ENCODE peak calls at places on chromosome 20, in four cellular contexts. J, H, I and T are unnamed samples.

GRCh38 chr20:20812141-20812540 is 99.7 kb upstream of the RALGAPA2 start:
- DNase-seq in J (no peak), H (no peak), I (no peak), T (no peak)

GRCh38 chr20:50372770-50373088 is 137.5 kb upstream of the PTPN1 start:
- DNase-seq in J (peak; percentile 22), H (no peak), I (no peak), T (no peak)

GRCh38 chr20:24617080-24617432 is 147.6 kb downstream of the SYNDIG1 start:
- DNase-seq in J (no peak), H (no peak), I (no peak), T (no peak)

GRCh38 chr20:6708010-6708409 is 59.5 kb upstream of the BMP2 start:
- DNase-seq in J (peak; percentile 84), H (no peak), I (no peak), T (peak; percentile 86)

GRCh38 chr20:25051386-25052155 is 6.4 kb downstream of the ACSS1 start:
- DNase-seq in J (no peak), H (no peak), I (no peak), T (no peak)

GRCh38 chr20:12241065-12241464 is 323.4 kb downstream of the BTBD3 start:
- DNase-seq in J (no peak), H (no peak), I (no peak), T (no peak)

GRCh38 chr20:6575912-6576391 is 191.5 kb upstream of the BMP2 start:
- DNase-seq in J (peak; percentile 72), H (peak; percentile 11), I (no peak), T (peak; percentile 79)

GRCh38 chr20:10357061-10357708 is 76.8 kb downstream of the MKKS start:
- DNase-seq in J (no peak), H (no peak), I (no peak), T (no peak)

GRCh38 chr20:37315293-37316110 is 26.0 kb downstream of the MANBAL start:
- DNase-seq in J (peak; percentile 92), H (peak; percentile 81), I (peak; percentile 59), T (peak; percentile 88)

GRCh38 chr20:36259177-36259835 is 23.0 kb downstream of the AAR2 start:
- DNase-seq in J (no peak), H (no peak), I (no peak), T (no peak)

GRCh38 chr20:53539516-53539915 is 54.1 kb downstream of the ZNF217 start:
- DNase-seq in J (no peak), H (no peak), I (no peak), T (peak; percentile 13)

GRCh38 chr20:37407117-37407566 is 61.2 kb downstream of the SRC start:
- DNase-seq in J (no peak), H (no peak), I (no peak), T (no peak)

GRCh38 chr20:7851031-7851490 is 89.2 kb downstream of the HAO1 start:
- DNase-seq in J (peak; percentile 11), H (no peak), I (no peak), T (no peak)

GRCh38 chr20:59004493-59004762 is 2.6 kb downstream of the CTSZ start:
- DNase-seq in J (no peak), H (no peak), I (no peak), T (no peak)

GRCh38 chr20:13271977-13272975 is 51.2 kb downstream of the ISM1 start:
- DNase-seq in J (no peak), H (no peak), I (no peak), T (no peak)

GRCh38 chr20:50969912-50970311 is 11.3 kb downstream of the MOCS3 start:
- DNase-seq in J (peak; percentile 28), H (no peak), I (no peak), T (peak; percentile 66)

GRCh38 chr20:50967621-50968020 is 9.0 kb downstream of the MOCS3 start:
- DNase-seq in J (no peak), H (no peak), I (no peak), T (no peak)

GRCh38 chr20:35714127-35714526 is 14.9 kb downstream of the ROMO1 start:
- DNase-seq in J (no peak), H (no peak), I (no peak), T (no peak)

GRCh38 chr20:48820649-48820973 is 7.2 kb downstream of the PREX1 start:
- DNase-seq in J (no peak), H (no peak), I (no peak), T (no peak)

GRCh38 chr20:48818481-48818987 is 9.3 kb downstream of the PREX1 start:
- DNase-seq in J (no peak), H (no peak), I (no peak), T (no peak)

GRCh38 chr20:48818031-48818370 is 9.8 kb downstream of the PREX1 start:
- DNase-seq in J (no peak), H (no peak), I (no peak), T (no peak)

GRCh38 chr20:48819813-48820648 is 7.8 kb downstream of the PREX1 start:
- DNase-seq in J (no peak), H (no peak), I (no peak), T (peak; percentile 28)

DNA sequence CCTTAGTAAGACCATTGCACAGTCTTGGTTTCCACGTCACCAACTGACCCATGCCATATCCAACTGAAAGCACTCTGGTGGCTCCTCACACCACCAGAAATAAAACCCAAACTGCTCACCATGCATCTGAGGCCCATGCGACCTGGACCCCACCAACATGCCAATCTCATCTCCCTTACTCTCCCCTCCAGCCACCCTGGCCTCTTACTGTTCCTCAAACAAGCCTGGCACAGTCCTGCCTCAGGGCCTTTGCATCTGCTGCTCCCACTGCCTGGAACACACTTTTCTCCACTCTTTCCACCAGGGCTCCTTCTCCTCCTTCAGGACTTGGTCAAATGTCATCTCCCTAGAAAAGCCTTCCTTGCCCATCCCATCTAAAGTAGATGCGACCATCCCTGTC is 8.7 kb downstream of the PREX1 start:
- DNase-seq in J (no peak), H (no peak), I (no peak), T (no peak)
- H3K4me3 ChIP-seq in J (no peak overlapping the region), H (no peak overlapping the region), I (no peak overlapping the region), T (no peak overlapping the region)

GRCh38 chr20:64047968-64048401 is 1.5 kb downstream of the SOX18 start:
- DNase-seq in J (no peak), H (no peak), I (no peak), T (no peak)
- H3K4me3 ChIP-seq in J (no peak overlapping the region), H (no peak overlapping the region), I (no peak overlapping the region), T (no peak overlapping the region)

DNA sequence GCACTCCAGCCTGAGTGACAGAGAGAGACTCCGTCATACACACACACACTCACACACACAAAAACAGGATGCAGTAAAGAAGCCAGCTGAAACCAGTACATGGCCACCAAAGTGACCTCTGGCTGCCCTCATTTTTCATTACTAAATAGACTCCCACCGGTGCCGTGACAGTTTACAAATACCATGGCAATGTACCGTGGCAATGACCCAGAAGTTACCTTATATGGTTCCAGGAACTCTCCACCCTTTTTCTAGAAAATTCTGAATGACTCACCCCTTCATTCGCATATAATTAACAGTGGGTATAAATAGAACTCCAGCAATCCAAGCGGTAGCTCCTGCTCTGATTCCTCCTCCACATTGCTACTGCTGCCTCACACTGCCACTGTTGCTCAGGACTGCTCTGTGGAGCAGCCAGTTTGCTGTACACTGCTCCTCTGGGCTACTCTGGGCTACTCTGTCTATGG is 57.7 kb downstream of the SNX5 start:
- DNase-seq in J (peak; percentile 81), H (no peak), I (peak; percentile 89), T (peak; percentile 88)
- H3K4me3 ChIP-seq in J (no peak overlapping the region), H (no peak overlapping the region), I (no peak overlapping the region), T (no peak overlapping the region)

GRCh38 chr20:63738687-63739128 is 868 bp upstream of the SLC2A4RG start:
- DNase-seq in J (no peak), H (peak; percentile 78), I (no peak), T (peak; percentile 30)
- H3K4me3 ChIP-seq in J (no peak overlapping the region), H (no peak overlapping the region), I (no peak overlapping the region), T (peak overlapping the region; percentile 52)

GRCh38 chr20:47784256-47784598 is 1.1 kb downstream of the SULF2 start:
- DNase-seq in J (no peak), H (no peak), I (no peak), T (no peak)
- H3K4me3 ChIP-seq in J (peak overlapping the region; percentile 27), H (peak overlapping the region; percentile 61), I (peak overlapping the region; percentile 59), T (peak overlapping the region; percentile 50)

GRCh38 chr20:52290602-52291001 is 99.0 kb upstream of the ZFP64 start:
- DNase-seq in J (no peak), H (no peak), I (no peak), T (no peak)
- H3K4me3 ChIP-seq in J (no peak overlapping the region), H (no peak overlapping the region), I (no peak overlapping the region), T (no peak overlapping the region)